ENCODE peak calls at places on chromosomes 12 and 14, in six cellular contexts. One of them, this sample, is unnamed.

GRCh38 chr12:48993787-48994186 is 5.4 kb downstream of the DDN start:
- DNase-seq in transverse colon: no peak
- DNase-seq in spleen: no peak
- DNase-seq in EL: no peak
- DNase-seq in HS-5: no peak
- DNase-seq in pons: no peak
- DNase-seq in this sample: no peak

GRCh38 chr14:30472001-30472400 is 87.0 kb upstream of the G2E3 start:
- DNase-seq in pons: no peak
- DNase-seq in EL: no peak
- DNase-seq in HS-5: no peak
- DNase-seq in spleen: no peak
- DNase-seq in transverse colon: no peak
- DNase-seq in this sample: no peak

GRCh38 chr14:104240426-104241157 is 102.2 kb downstream of the KIF26A start:
- DNase-seq in EL: no peak
- DNase-seq in pons: no peak
- DNase-seq in HS-5: no peak
- DNase-seq in spleen: peak
- DNase-seq in transverse colon: peak
- DNase-seq in this sample: no peak

GRCh38 chr14:75441731-75442130 is 13.9 kb downstream of the JDP2 start:
- DNase-seq in spleen: no peak
- DNase-seq in HS-5: no peak
- DNase-seq in EL: no peak
- DNase-seq in pons: no peak
- DNase-seq in transverse colon: no peak
- DNase-seq in this sample: no peak

GRCh38 chr14:100802766-100803693 is 22.9 kb upstream of the MEG3 start:
- DNase-seq in spleen: no peak
- DNase-seq in EL: no peak
- DNase-seq in transverse colon: no peak
- DNase-seq in HS-5: no peak
- DNase-seq in pons: no peak
- DNase-seq in this sample: peak

GRCh38 chr12:88391556-88391955 is 188.7 kb downstream of the KITLG start:
- DNase-seq in spleen: no peak
- DNase-seq in EL: peak
- DNase-seq in HS-5: peak
- DNase-seq in pons: no peak
- DNase-seq in transverse colon: no peak
- DNase-seq in this sample: no peak

GRCh38 chr12:131637986-131638385 is 72.9 kb upstream of the SFSWAP start:
- DNase-seq in spleen: no peak
- DNase-seq in HS-5: no peak
- DNase-seq in transverse colon: no peak
- DNase-seq in EL: no peak
- DNase-seq in pons: no peak
- DNase-seq in this sample: no peak

GRCh38 chr14:75877292-75877691 is 104.5 kb downstream of the TGFB3 start:
- DNase-seq in pons: no peak
- DNase-seq in transverse colon: no peak
- DNase-seq in EL: peak
- DNase-seq in spleen: no peak
- DNase-seq in HS-5: peak
- DNase-seq in this sample: no peak

GRCh38 chr14:93245764-93246420 is 38.8 kb downstream of the UBR7 start:
- DNase-seq in HS-5: no peak
- DNase-seq in transverse colon: no peak
- DNase-seq in spleen: peak
- DNase-seq in pons: no peak
- DNase-seq in EL: no peak
- DNase-seq in this sample: no peak

GRCh38 chr14:24335461-24336146 is 733 bp upstream of the ADCY4 start:
- DNase-seq in HS-5: no peak
- DNase-seq in pons: no peak
- DNase-seq in transverse colon: no peak
- DNase-seq in EL: peak
- DNase-seq in spleen: no peak
- DNase-seq in this sample: no peak

GRCh38 chr12:5003025-5003666 is 40.5 kb upstream of the KCNA5 start:
- DNase-seq in EL: peak
- DNase-seq in transverse colon: peak
- DNase-seq in spleen: peak
- DNase-seq in HS-5: no peak
- DNase-seq in pons: peak
- DNase-seq in this sample: peak

GRCh38 chr12:94304012-94304411 is 155.6 kb downstream of the PLXNC1 start:
- DNase-seq in EL: no peak
- DNase-seq in pons: no peak
- DNase-seq in transverse colon: no peak
- DNase-seq in spleen: no peak
- DNase-seq in HS-5: no peak
- DNase-seq in this sample: no peak

This sample was measured in globus pallidus.